ENCODE peak calls at places on chromosome X, in six cellular contexts. Z is IMR-90, E is tibial nerve, P is uterus, N is body of pancreas, W is gastrocnemius medialis. R is an unnamed sample.
A peak's percentile ranks its signal among the peaks of the same experiment; 100 is the strongest.

GRCh38 chrX:123324628-123325027 is 140.6 kb downstream of the GRIA3 start:
- DNase-seq in Z (no peak), E (no peak), P (no peak), N (no peak), W (no peak), R (no peak)

GRCh38 chrX:135087867-135088266 is 32.5 kb downstream of the ETDB start:
- DNase-seq in Z (no peak), E (no peak), P (no peak), N (peak; percentile 26), W (peak; percentile 44), R (no peak)

GRCh38 chrX:126820700-126821420 is 1.3 kb downstream of the PRR32 start:
- DNase-seq in Z (no peak), E (no peak), P (no peak), N (no peak), W (no peak), R (no peak)

GRCh38 chrX:12984629-12985303 is 9.9 kb downstream of the TMSB4X start:
- DNase-seq in Z (peak; percentile 35), E (no peak), P (no peak), N (peak; percentile 88), W (no peak), R (no peak)

GRCh38 chrX:22686138-22686541 is 313.6 kb upstream of the DDX53 start:
- DNase-seq in Z (peak; percentile 73), E (peak; percentile 35), P (no peak), N (peak; percentile 21), W (peak; percentile 56), R (no peak)

GRCh38 chrX:138711399-138712347 is at the start of gene FGF13:
- DNase-seq in Z (no peak), E (no peak), P (peak; percentile 40), N (peak; percentile 21), W (no peak), R (peak; percentile 25)

GRCh38 chrX:6311540-6311939 is 82.9 kb upstream of the NLGN4X start:
- DNase-seq in Z (no peak), E (no peak), P (no peak), N (no peak), W (no peak), R (no peak)

GRCh38 chrX:113400193-113400704 is 559.6 kb upstream of the AMOT start:
- DNase-seq in Z (no peak), E (no peak), P (no peak), N (no peak), W (no peak), R (no peak)

GRCh38 chrX:153560466-153560865 is 38.5 kb downstream of the CCNQ start:
- DNase-seq in Z (no peak), E (no peak), P (no peak), N (no peak), W (no peak), R (no peak)

GRCh38 chrX:108090474-108091265 is 672 bp downstream of the PSMD10 start:
- DNase-seq in Z (peak; percentile 44), E (no peak), P (no peak), N (no peak), W (no peak), R (no peak)

GRCh38 chrX:56284269-56284668 is 52.1 kb downstream of the KLF8 start:
- DNase-seq in Z (no peak), E (no peak), P (no peak), N (no peak), W (no peak), R (no peak)

GRCh38 chrX:27555514-27555913 is 34.6 kb upstream of the DCAF8L2 start:
- DNase-seq in Z (peak; percentile 40), E (no peak), P (no peak), N (no peak), W (no peak), R (no peak)

GRCh38 chrX:137565318-137565904 is 516 bp upstream of the ZIC3 start:
- DNase-seq in Z (no peak), E (no peak), P (no peak), N (no peak), W (no peak), R (no peak)
- H3K4me3 ChIP-seq in Z (no peak overlapping the region), E (peak overlapping the region; percentile 69), P (peak overlapping the region; percentile 43), N (peak overlapping the region; percentile 22), W (peak overlapping the region; percentile 55), R (peak overlapping the region; percentile 41)

GRCh38 chrX:110145305-110145704 is 142.4 kb downstream of the TMEM164 start:
- DNase-seq in Z (no peak), E (no peak), P (no peak), N (no peak), W (no peak), R (no peak)
- TF ChIP-seq POLR2A in Z (no peak), E (no peak), P (no peak), N (no peak), W (no peak), R (no peak)

DNA sequence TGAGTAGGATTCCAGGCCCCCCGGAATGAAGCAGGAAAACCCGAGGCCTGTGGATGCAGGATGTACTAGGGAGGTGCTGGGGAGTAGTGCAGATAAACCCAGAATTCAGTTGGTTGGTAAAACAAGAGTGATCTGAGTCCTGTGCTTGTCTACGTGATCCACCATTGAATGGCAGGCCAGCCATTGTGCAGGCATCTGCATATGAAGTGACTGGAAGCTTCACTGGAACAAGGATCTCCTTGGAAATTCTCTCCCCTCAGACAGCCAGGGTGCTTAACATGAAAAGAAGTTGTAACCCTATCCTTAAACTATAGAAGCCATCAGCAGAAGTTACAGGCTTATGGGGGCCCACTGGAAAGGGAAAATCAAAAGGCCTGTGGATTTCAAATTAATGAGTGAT is 656 bp upstream of the GSPT2 start:
- DNase-seq in Z (no peak), E (no peak), P (no peak), N (no peak), W (no peak), R (no peak)
- H3K4me3 ChIP-seq in Z (no peak overlapping the region), E (peak overlapping the region; percentile 72), P (peak overlapping the region; percentile 60), N (no peak overlapping the region), W (peak overlapping the region; percentile 69), R (no peak overlapping the region)

DNA sequence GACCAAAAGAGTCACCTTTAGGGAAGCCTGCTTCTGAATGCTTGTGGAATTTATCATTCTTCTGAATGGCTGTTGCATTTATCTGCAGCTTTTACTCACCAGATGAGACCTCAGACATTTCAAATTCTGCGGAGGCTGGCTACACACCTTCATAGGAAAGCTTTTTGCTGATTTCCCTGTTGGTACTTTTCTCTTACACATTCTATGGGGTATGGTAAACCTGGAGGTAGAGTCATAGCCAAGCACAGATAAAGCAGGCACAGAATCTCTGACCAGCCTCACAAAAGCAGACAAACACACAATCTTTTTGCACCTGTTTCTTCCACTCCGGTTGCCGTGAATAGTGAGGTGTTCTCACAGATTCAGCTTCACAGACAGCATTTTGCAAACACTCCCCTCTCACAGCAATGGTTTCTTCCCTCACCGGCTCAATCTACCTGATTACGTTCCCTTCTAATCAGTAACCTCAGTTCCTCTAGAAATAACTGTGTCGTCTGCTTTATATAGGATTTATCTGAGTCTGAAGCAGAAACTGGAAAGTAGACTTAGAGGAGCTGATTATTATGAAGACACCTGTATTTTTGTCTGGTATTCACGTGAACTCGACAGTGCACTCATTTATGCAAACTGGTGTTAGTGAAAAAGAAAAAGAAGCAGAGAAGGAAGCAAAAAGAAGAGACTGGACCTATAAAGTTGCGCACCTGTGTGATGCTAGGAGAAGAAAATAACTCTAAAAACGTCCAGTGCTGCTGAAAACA is 83.1 kb downstream of the DMD start:
- DNase-seq in Z (no peak), E (no peak), P (no peak), N (no peak), W (no peak), R (no peak)
- TF ChIP-seq POLR2A in Z (no peak), E (no peak), P (no peak), N (peak; percentile 19), W (no peak), R (no peak)

GRCh38 chrX:39758791-39759525 is 338.8 kb downstream of the BCOR start:
- DNase-seq in Z (no peak), E (no peak), P (no peak), N (peak; percentile 55), W (no peak), R (peak; percentile 52)
- H3K4me3 ChIP-seq in Z (no peak overlapping the region), E (no peak overlapping the region), P (no peak overlapping the region), N (no peak overlapping the region), W (no peak overlapping the region), R (no peak overlapping the region)

GRCh38 chrX:132590350-132591026 is 101.7 kb upstream of the MBNL3 start:
- DNase-seq in Z (no peak), E (no peak), P (no peak), N (no peak), W (no peak), R (no peak)
- TF ChIP-seq POLR2A in Z (no peak), E (no peak), P (no peak), N (no peak), W (no peak), R (no peak)

DNA sequence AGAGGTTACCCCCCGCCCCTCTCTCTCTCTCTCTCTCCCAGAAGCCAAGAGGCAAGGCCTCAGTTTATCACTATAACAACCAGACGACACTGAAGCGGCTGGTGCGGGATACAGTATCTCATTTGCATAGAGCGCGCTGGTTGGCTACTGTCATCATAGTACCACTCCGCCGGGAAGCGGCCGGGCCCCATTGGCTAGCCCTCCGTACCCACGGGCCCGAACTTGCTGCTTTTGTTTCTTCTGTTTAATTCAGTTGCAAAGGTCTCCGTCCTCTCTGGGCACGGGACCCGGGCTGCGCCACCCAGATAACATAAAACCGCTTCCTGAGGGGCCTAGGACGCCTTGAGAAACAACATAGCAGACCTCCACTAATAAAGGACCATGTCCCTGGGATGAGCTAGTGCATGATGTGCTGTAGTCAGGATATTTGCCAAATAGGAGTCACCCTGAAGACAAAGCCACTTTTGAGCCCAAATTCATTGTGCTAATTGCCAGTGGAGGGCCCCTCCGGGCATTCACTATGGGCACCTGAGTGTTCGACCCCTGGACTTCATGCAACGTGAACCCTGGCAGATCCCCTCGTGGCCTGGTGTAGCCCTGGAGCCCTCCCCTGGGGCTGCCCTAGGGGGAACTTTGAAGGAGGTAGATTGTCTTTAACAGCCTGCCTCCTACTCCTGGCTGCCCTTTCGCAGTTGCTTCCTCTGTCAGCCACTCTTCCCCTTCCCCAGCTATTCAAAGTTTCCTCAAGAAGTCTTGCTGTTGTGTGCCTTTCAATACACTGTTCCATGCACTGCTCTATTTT is at the start of gene PCYT1B:
- DNase-seq in Z (peak; percentile 49), E (peak; percentile 19), P (peak; percentile 51), N (peak; percentile 36), W (peak; percentile 18), R (peak; percentile 59)
- H3K4me3 ChIP-seq in Z (peak within 1 kb of the TSS; percentile 34), E (peak within 1 kb of the TSS; percentile 43), P (peak within 1 kb of the TSS; percentile 33), N (no peak within 1 kb of the TSS), W (no peak within 1 kb of the TSS), R (peak within 1 kb of the TSS; percentile 11)

GRCh38 chrX:39052751-39053150 is 251.5 kb downstream of the MID1IP1 start:
- DNase-seq in Z (no peak), E (no peak), P (no peak), N (no peak), W (no peak), R (no peak)

GRCh38 chrX:39049975-39050374 is 248.7 kb downstream of the MID1IP1 start:
- DNase-seq in Z (no peak), E (no peak), P (no peak), N (no peak), W (no peak), R (no peak)

GRCh38 chrX:39047174-39047573 is 245.9 kb downstream of the MID1IP1 start:
- DNase-seq in Z (no peak), E (no peak), P (no peak), N (no peak), W (no peak), R (no peak)

DNA sequence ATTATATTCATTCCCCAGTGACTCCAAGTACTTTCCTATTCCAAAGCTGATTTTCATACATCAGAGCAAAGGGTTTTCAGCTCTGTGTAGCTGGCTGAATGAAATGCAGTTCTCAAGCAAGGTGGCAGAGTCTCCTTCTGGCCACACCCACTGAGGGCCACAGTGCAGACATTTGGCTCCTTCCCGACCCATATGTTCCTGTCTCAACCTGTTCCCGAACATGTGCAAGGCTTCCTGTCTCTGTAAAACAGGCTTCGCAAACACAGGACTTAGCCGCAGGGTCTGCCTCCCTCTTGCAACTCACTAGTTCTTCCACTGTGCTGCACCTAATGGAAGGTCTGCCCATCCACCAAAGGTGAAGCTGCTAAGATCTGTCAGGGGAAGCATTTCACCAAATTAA is 249.2 kb downstream of the MID1IP1 start:
- DNase-seq in Z (no peak), E (no peak), P (no peak), N (peak; percentile 63), W (no peak), R (no peak)
- TF ChIP-seq POLR2A in Z (no peak), E (no peak), P (no peak), N (no peak), W (no peak), R (no peak)